ENCODE peak calls at places on chromosome 15, in six cellular contexts. N is heart left ventricle; M is naive thymus-derived CD4-positive, alpha-beta T cell; P is CD8-positive, alpha-beta T cell; X is A549; S is mammary epithelial cell. H is an unnamed sample.

GRCh38 chr15:99432271-99433025 is 133.3 kb upstream of the MEF2A start:
- DNase-seq in N (peak), M (no peak), P (no peak), X (no peak), S (no peak), H (no peak)

GRCh38 chr15:63372753-63373152 is 8.9 kb downstream of the CA12 start:
- DNase-seq in N (no peak), M (no peak), P (no peak), X (no peak), S (no peak), H (peak)

GRCh38 chr15:69253156-69253555 is 45.6 kb upstream of the PAQR5 start:
- DNase-seq in N (peak), M (no peak), P (no peak), X (peak), S (peak), H (peak)

GRCh38 chr15:81194723-81195122 is 2.0 kb upstream of the IL16 start:
- DNase-seq in N (no peak), M (no peak), P (no peak), X (no peak), S (no peak), H (no peak)

GRCh38 chr15:85583404-85584390 is 203.3 kb downstream of the AKAP13 start:
- DNase-seq in N (peak), M (no peak), P (peak), X (no peak), S (peak), H (peak)

GRCh38 chr15:74531144-74531811 is 9.7 kb upstream of the ARID3B start:
- DNase-seq in N (no peak), M (no peak), P (no peak), X (no peak), S (peak), H (peak)

GRCh38 chr15:92803852-92804609 is 96.1 kb upstream of the CHD2 start:
- DNase-seq in N (peak), M (no peak), P (peak), X (peak), S (peak), H (peak)

GRCh38 chr15:72835289-72835890 is 51.8 kb upstream of the ADPGK start:
- DNase-seq in N (no peak), M (no peak), P (no peak), X (no peak), S (no peak), H (no peak)

GRCh38 chr15:70505971-70506887 is 257.1 kb downstream of the UACA start:
- DNase-seq in N (no peak), M (no peak), P (no peak), X (no peak), S (no peak), H (no peak)

GRCh38 chr15:69380100-69380725 is 33.9 kb upstream of the KIF23 start:
- DNase-seq in N (no peak), M (no peak), P (no peak), X (no peak), S (no peak), H (no peak)

GRCh38 chr15:99954361-99955180 is 221.3 kb upstream of the LYSMD4 start:
- DNase-seq in N (no peak), M (no peak), P (no peak), X (no peak), S (no peak), H (no peak)

GRCh38 chr15:38041576-38041975 is 107.1 kb downstream of the TMCO5A start:
- DNase-seq in N (no peak), M (no peak), P (no peak), X (no peak), S (peak), H (peak)

GRCh38 chr15:46059921-46060565 is 425.2 kb downstream of the SQOR start:
- DNase-seq in N (no peak), M (no peak), P (no peak), X (no peak), S (no peak), H (no peak)

GRCh38 chr15:95304874-95305271 is 1025.6 kb upstream of the NR2F2 start:
- DNase-seq in N (no peak), M (no peak), P (no peak), X (no peak), S (no peak), H (no peak)

GRCh38 chr15:70271422-70272088 is 173.8 kb upstream of the TLE3 start:
- DNase-seq in N (no peak), M (no peak), P (no peak), X (peak), S (peak), H (peak)

GRCh38 chr15:51460796-51461195 is 119.3 kb downstream of the GLDN start:
- DNase-seq in N (no peak), M (no peak), P (no peak), X (no peak), S (no peak), H (peak)

GRCh38 chr15:75455424-75455981 is 4.0 kb upstream of the SIN3A start:
- DNase-seq in N (peak), M (peak), P (peak), X (peak), S (peak), H (peak)

GRCh38 chr15:29685156-29686078 is 136.9 kb downstream of the TJP1 start:
- DNase-seq in N (no peak), M (no peak), P (no peak), X (no peak), S (peak), H (peak)

GRCh38 chr15:95105229-95105628 is 873.9 kb downstream of the MCTP2 start:
- DNase-seq in N (no peak), M (no peak), P (no peak), X (no peak), S (peak), H (peak)

GRCh38 chr15:29131336-29132109 is 138.1 kb downstream of the NSMCE3 start:
- DNase-seq in N (no peak), M (no peak), P (no peak), X (no peak), S (no peak), H (no peak)

GRCh38 chr15:83199288-83199687 is 8.3 kb downstream of the HDGFL3 start:
- DNase-seq in N (no peak), M (no peak), P (no peak), X (no peak), S (no peak), H (no peak)

GRCh38 chr15:68354923-68355322 is 77.0 kb downstream of the ITGA11 start:
- DNase-seq in N (no peak), M (no peak), P (no peak), X (peak), S (peak), H (peak)

GRCh38 chr15:55799287-55800212 is 56.6 kb upstream of the PRTG start:
- DNase-seq in N (no peak), M (no peak), P (no peak), X (peak), S (no peak), H (peak)

GRCh38 chr15:80265021-80265420 is 13.0 kb upstream of the CTXND1 start:
- DNase-seq in N (no peak), M (no peak), P (no peak), X (no peak), S (peak), H (no peak)

GRCh38 chr15:64850778-64851502 is 9.2 kb downstream of the PLEKHO2 start:
- DNase-seq in N (no peak), M (no peak), P (no peak), X (no peak), S (no peak), H (no peak)
- H3K27ac ChIP-seq in N (peak), M (no peak), P (no peak), X (no peak), S (no peak), H (no peak)

DNA sequence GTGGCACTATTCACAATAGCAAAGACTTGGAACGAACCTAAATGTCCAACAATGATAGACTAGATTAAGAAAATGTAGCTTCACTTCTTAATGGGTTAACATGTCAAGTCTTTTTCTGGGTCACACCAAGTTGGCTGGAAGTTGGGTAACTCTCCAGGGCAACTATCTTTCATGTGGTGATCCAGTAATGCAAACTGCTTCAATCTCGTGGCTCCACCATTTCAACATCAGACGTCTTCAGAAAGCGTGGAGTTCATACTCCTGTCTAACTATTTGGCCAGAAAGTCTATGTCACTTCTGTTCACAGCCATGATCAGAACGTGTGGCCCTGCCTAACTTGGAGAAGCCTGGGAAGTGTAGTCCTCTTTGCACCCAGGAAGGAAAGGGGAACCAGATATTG is 32.2 kb downstream of the DUT start:
- DNase-seq in N (no peak), M (no peak), P (no peak), X (no peak), S (no peak), H (no peak)
- H3K27ac ChIP-seq in N (no peak), M (no peak), P (no peak), X (no peak), S (no peak), H (no peak)

DNA sequence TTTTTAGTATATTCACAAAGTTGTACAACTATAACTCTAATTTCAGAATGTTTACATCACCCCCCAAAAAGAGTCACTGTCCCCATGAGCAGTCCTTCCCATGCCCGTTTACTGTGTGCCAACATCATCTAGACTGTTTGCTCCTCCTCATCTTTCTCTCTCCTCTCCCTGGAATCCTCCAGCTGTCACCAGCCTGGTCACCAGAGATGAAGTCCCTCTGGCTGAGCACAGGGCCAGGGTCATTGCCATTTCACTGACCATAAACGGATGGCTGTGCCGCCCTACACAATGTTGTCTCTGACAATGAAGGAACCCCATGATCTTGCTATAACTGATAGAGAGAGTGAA is 45.2 kb downstream of the C2CD4B start:
- DNase-seq in N (no peak), M (no peak), P (no peak), X (no peak), S (no peak), H (no peak)
- H3K27ac ChIP-seq in N (peak), M (no peak), P (no peak), X (peak), S (peak), H (peak)

GRCh38 chr15:60125334-60125733 is 121.2 kb downstream of the FOXB1 start:
- DNase-seq in N (no peak), M (no peak), P (no peak), X (no peak), S (no peak), H (no peak)
- H3K27ac ChIP-seq in N (no peak), M (no peak), P (no peak), X (no peak), S (no peak), H (no peak)

DNA sequence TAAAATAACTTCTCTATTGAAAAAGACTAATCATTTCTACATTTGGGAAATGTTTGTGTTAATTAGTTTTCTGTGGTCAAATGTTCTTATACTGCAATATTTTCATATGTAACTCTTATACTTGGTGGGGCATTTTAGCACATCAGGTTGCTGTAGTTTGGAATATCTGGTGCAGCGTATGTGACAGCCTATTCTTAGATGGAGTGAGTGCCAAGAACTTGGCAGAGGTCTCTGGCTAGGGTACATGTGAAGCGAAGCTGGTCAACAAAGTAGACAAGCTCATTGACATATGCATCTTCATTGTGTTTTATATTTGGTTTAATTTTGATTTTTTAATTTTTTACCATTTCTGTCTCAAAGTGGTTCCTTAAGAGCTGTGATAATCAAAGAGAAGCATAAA is 53.2 kb downstream of the CHAC1 start:
- DNase-seq in N (peak), M (no peak), P (no peak), X (no peak), S (no peak), H (no peak)
- H3K27ac ChIP-seq in N (no peak), M (no peak), P (no peak), X (no peak), S (no peak), H (no peak)

GRCh38 chr15:43762824-43763223 is 13.9 kb downstream of the ELL3 start:
- DNase-seq in N (no peak), M (no peak), P (no peak), X (no peak), S (no peak), H (no peak)

GRCh38 chr15:43769584-43770228 is 7.1 kb downstream of the ELL3 start:
- DNase-seq in N (peak), M (peak), P (peak), X (peak), S (peak), H (peak)

GRCh38 chr15:43763819-43764446 is 12.8 kb downstream of the ELL3 start:
- DNase-seq in N (no peak), M (no peak), P (no peak), X (no peak), S (no peak), H (no peak)
- H3K27ac ChIP-seq in N (no peak), M (no peak), P (no peak), X (no peak), S (no peak), H (no peak)

DNA sequence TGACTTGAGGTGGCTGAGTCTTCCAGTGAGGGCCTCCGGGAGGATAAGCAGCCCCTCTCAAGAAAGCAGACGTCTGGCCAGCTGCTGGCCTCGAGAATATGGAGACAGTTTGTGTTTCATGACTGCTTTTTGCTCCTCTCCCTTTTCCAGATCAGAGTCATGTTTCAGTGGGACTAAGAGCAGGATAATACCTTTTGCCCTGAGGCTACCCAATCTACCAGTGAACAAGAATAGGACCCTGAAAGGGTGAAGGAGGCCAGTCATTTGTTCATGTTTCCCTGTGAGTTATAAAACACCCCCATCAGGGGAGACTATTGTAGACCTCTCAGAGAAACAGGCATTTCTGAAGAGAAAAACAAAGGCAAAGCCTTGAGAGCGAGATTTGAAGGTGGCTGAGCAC is 137.4 kb downstream of the RYR3 start:
- DNase-seq in N (no peak), M (no peak), P (no peak), X (no peak), S (no peak), H (no peak)
- H3K27ac ChIP-seq in N (no peak), M (no peak), P (no peak), X (no peak), S (no peak), H (no peak)

GRCh38 chr15:66705277-66705927 is 3.4 kb downstream of the SMAD6 start:
- DNase-seq in N (no peak), M (no peak), P (no peak), X (no peak), S (no peak), H (no peak)

GRCh38 chr15:66704783-66705113 is 2.7 kb downstream of the SMAD6 start:
- DNase-seq in N (no peak), M (no peak), P (no peak), X (no peak), S (no peak), H (no peak)

GRCh38 chr15:66702770-66703539 is 919 bp downstream of the SMAD6 start:
- DNase-seq in N (no peak), M (peak), P (no peak), X (no peak), S (no peak), H (peak)

GRCh38 chr15:66703540-66703941 is 1.5 kb downstream of the SMAD6 start:
- DNase-seq in N (peak), M (peak), P (no peak), X (no peak), S (peak), H (peak)

DNA sequence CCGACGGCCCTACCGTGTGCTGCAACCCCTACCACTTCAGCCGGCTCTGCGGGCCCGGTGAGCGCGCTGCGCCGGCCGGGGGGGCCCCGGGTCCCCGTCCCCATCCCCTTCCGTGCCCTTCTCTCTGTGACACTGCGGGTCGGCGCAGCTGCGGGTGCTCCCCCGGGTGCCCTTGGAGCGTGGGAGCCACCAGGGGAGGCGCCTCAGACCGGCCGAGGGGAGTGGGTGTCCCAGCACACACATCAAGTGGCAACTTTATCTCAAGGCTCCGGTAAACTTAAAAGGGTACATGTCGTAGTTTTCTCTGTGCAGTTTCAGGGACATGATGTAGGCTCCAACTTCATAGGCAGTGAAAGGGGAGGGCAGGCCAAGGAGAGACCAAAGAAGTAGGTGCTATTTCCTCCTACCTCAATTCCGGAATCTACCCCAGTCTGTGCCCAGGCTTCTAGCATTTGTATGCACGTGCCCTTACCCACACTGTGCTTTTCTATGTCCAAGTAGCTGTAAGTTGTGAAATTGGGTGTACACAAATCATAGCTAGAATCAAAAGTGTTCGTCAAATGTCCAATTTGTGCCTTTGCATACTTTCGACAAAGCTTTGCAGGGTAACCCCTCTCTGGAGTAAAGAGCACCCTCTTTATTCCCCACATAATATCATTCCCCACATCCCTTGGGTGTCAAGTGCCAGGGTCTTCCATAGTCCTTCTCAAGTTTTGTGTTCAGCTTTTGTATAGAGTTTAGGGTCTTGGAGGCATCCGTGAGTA is 2.2 kb downstream of the SMAD6 start:
- DNase-seq in N (no peak), M (no peak), P (no peak), X (no peak), S (no peak), H (no peak)
- H3K27ac ChIP-seq in N (peak), M (no peak), P (no peak), X (peak), S (no peak), H (no peak)

H was measured in astrocyte.